ENCODE peak calls at places on chromosomes 12 and 14, in seven cellular contexts. E is heart left ventricle, K is neural progenitor cell, H is lower lobe of right lung, W is Karpas-422, A is right lobe of liver, I is esophagus squamous epithelium. Y is an unnamed sample.

GRCh38 chr12:46915861-46916260 is 90.1 kb upstream of the SLC38A4 start:
- DNase-seq in E (no peak), K (no peak), H (no peak), W (no peak), A (no peak), I (no peak), Y (no peak)

GRCh38 chr12:75978677-75979076 is 52.9 kb downstream of the PHLDA1 start:
- DNase-seq in E (no peak), K (no peak), H (no peak), W (no peak), A (no peak), I (no peak), Y (no peak)

GRCh38 chr12:24810378-24810777 is 138.5 kb downstream of the BCAT1 start:
- DNase-seq in E (no peak), K (no peak), H (no peak), W (no peak), A (no peak), I (no peak), Y (no peak)

GRCh38 chr12:68319988-68320623 is 12.1 kb downstream of the MDM1 start:
- DNase-seq in E (peak), K (no peak), H (no peak), W (no peak), A (no peak), I (no peak), Y (no peak)

GRCh38 chr12:10031771-10032175 is 1.3 kb downstream of the CLEC9A start:
- DNase-seq in E (no peak), K (no peak), H (no peak), W (no peak), A (no peak), I (no peak), Y (no peak)

GRCh38 chr14:51697848-51698247 is 46.1 kb downstream of the FRMD6 start:
- DNase-seq in E (no peak), K (no peak), H (no peak), W (no peak), A (no peak), I (no peak), Y (no peak)

GRCh38 chr14:62322216-62322615 is 560.0 kb downstream of the SNAPC1 start:
- DNase-seq in E (no peak), K (no peak), H (no peak), W (no peak), A (no peak), I (no peak), Y (no peak)

GRCh38 chr14:91311284-91311662 is 66.8 kb upstream of the GPR68 start:
- DNase-seq in E (no peak), K (no peak), H (no peak), W (peak), A (no peak), I (no peak), Y (no peak)

GRCh38 chr12:92094751-92095161 is 50.9 kb downstream of the BTG1 start:
- DNase-seq in E (no peak), K (no peak), H (no peak), W (no peak), A (no peak), I (no peak), Y (no peak)

GRCh38 chr14:36973806-36974442 is 198.5 kb downstream of the SLC25A21 start:
- DNase-seq in E (no peak), K (no peak), H (no peak), W (no peak), A (no peak), I (no peak), Y (no peak)

GRCh38 chr12:40827923-40828592 is 135.8 kb downstream of the CNTN1 start:
- DNase-seq in E (no peak), K (peak), H (no peak), W (no peak), A (no peak), I (no peak), Y (no peak)

GRCh38 chr12:117760990-117761389 is 207.8 kb downstream of the KSR2 start:
- DNase-seq in E (no peak), K (no peak), H (no peak), W (no peak), A (peak), I (no peak), Y (no peak)

GRCh38 chr12:51809193-51809592 is 39.3 kb downstream of the FIGNL2 start:
- DNase-seq in E (no peak), K (no peak), H (no peak), W (peak), A (no peak), I (no peak), Y (no peak)

GRCh38 chr12:128684357-128684756 is 139.4 kb downstream of the SLC15A4 start:
- DNase-seq in E (no peak), K (no peak), H (no peak), W (no peak), A (no peak), I (no peak), Y (no peak)

GRCh38 chr12:97572220-97572619 is 109.6 kb downstream of the RMST start:
- DNase-seq in E (no peak), K (no peak), H (no peak), W (peak), A (no peak), I (no peak), Y (no peak)

GRCh38 chr12:95637471-95638155 is 86.3 kb upstream of the USP44 start:
- DNase-seq in E (no peak), K (no peak), H (no peak), W (no peak), A (no peak), I (no peak), Y (no peak)

GRCh38 chr14:36662543-36663403 is 1.1 kb downstream of the PAX9 start:
- DNase-seq in E (no peak), K (peak), H (no peak), W (no peak), A (no peak), I (no peak), Y (peak)

GRCh38 chr12:130988261-130989175 is 34.8 kb downstream of the ADGRD1 start:
- DNase-seq in E (no peak), K (no peak), H (no peak), W (no peak), A (no peak), I (no peak), Y (no peak)

GRCh38 chr12:15278816-15279658 is 43.3 kb upstream of the PTPRO start:
- DNase-seq in E (peak), K (no peak), H (peak), W (peak), A (no peak), I (no peak), Y (peak)

GRCh38 chr12:25598956-25599355 is 45.9 kb upstream of the LMNTD1 start:
- DNase-seq in E (no peak), K (no peak), H (no peak), W (no peak), A (no peak), I (no peak), Y (no peak)

GRCh38 chr12:98002887-98003493 is 512.4 kb upstream of the TMPO start:
- DNase-seq in E (peak), K (peak), H (no peak), W (peak), A (no peak), I (no peak), Y (no peak)

GRCh38 chr14:64807588-64807987 is 72.1 kb downstream of the SPTB start:
- DNase-seq in E (peak), K (no peak), H (no peak), W (no peak), A (no peak), I (no peak), Y (no peak)

GRCh38 chr14:100100032-100100405 is 34.8 kb downstream of the EVL start:
- DNase-seq in E (no peak), K (no peak), H (no peak), W (no peak), A (no peak), I (no peak), Y (peak)

GRCh38 chr14:52481864-52482263 is 70.4 kb downstream of the TXNDC16 start:
- DNase-seq in E (no peak), K (no peak), H (no peak), W (no peak), A (no peak), I (no peak), Y (no peak)

GRCh38 chr12:53229454-53229853 is 2.6 kb downstream of the RARG start:
- DNase-seq in E (no peak), K (no peak), H (peak), W (no peak), A (peak), I (no peak), Y (no peak)

GRCh38 chr14:61280092-61280525 is 1.0 kb downstream of the TMEM30B start:
- DNase-seq in E (no peak), K (no peak), H (no peak), W (no peak), A (peak), I (no peak), Y (peak)

GRCh38 chr14:21771671-21772070 is 98.1 kb upstream of the OR4E1 start:
- DNase-seq in E (no peak), K (no peak), H (no peak), W (no peak), A (no peak), I (no peak), Y (no peak)

GRCh38 chr14:52266179-52266578 is 1.3 kb upstream of the PTGDR start:
- DNase-seq in E (peak), K (no peak), H (no peak), W (no peak), A (no peak), I (no peak), Y (no peak)

GRCh38 chr12:98354520-98354919 is 160.9 kb upstream of the TMPO start:
- DNase-seq in E (no peak), K (no peak), H (no peak), W (no peak), A (no peak), I (no peak), Y (no peak)

GRCh38 chr14:73491256-73491976 is 683 bp downstream of the RIOX1 start:
- DNase-seq in E (peak), K (peak), H (peak), W (peak), A (peak), I (no peak), Y (peak)

GRCh38 chr12:69290545-69291277 is 51.3 kb downstream of the CPSF6 start:
- DNase-seq in E (peak), K (peak), H (peak), W (peak), A (peak), I (peak), Y (no peak)

GRCh38 chr14:64569108-64570045 is 19.6 kb downstream of the PPP1R36 start:
- DNase-seq in E (peak), K (peak), H (no peak), W (no peak), A (no peak), I (no peak), Y (no peak)

GRCh38 chr12:132187646-132188450 is 43.6 kb downstream of the NOC4L start:
- DNase-seq in E (no peak), K (no peak), H (no peak), W (no peak), A (no peak), I (no peak), Y (no peak)

GRCh38 chr12:132190012-132190755 is 45.9 kb downstream of the NOC4L start:
- DNase-seq in E (peak), K (peak), H (no peak), W (no peak), A (no peak), I (no peak), Y (no peak)

GRCh38 chr12:132186857-132187620 is 42.8 kb downstream of the NOC4L start:
- DNase-seq in E (no peak), K (no peak), H (no peak), W (no peak), A (no peak), I (no peak), Y (no peak)

GRCh38 chr12:132189378-132190011 is 45.2 kb downstream of the NOC4L start:
- DNase-seq in E (peak), K (peak), H (peak), W (peak), A (peak), I (peak), Y (peak)

DNA sequence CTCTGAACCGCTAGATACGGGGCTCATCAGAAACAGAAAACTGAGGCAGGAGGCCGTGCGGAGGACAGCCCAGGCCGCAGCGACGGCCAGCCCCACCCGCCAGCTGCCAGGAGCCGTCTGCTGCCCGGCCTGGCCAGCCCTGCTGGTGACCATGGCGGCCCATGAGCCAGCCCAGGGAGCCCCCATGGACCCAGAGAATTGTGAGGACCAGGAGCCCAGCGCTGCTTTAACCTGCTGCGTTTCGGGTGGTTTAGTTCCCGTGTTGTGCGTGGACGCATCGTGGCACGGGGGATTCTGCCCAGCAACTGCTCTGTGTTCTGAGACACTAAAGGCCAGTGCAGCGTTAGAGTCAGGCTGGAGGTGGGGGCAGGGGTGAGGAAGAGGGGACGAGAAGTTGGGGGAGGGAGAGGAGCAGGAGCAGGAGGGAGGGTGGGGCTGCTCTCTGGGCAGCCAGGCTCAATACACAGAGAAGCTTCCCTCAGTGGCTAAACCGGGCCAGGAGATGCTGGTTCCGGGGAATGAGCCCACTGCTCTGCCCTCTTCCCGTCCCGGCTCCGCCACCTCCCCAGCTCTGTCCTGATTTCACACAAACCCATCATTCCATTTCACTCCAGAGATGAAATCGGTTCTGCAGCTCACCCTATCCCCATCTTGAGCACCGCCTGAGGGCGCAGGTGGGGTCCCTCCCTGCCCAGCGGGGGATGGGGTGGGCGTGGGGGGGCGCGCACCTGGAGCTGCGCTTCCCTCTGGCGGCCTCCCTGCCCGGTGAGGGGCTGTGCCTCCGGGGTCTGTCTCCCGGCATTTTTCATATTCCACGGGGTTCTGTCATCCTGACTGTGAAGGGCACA is 44.4 kb downstream of the NOC4L start:
- DNase-seq in E (no peak), K (no peak), H (no peak), W (no peak), A (no peak), I (no peak), Y (no peak)
- H3K27ac ChIP-seq in E (peak), K (no peak), H (peak), W (no peak), A (peak), I (peak), Y (no peak)

DNA sequence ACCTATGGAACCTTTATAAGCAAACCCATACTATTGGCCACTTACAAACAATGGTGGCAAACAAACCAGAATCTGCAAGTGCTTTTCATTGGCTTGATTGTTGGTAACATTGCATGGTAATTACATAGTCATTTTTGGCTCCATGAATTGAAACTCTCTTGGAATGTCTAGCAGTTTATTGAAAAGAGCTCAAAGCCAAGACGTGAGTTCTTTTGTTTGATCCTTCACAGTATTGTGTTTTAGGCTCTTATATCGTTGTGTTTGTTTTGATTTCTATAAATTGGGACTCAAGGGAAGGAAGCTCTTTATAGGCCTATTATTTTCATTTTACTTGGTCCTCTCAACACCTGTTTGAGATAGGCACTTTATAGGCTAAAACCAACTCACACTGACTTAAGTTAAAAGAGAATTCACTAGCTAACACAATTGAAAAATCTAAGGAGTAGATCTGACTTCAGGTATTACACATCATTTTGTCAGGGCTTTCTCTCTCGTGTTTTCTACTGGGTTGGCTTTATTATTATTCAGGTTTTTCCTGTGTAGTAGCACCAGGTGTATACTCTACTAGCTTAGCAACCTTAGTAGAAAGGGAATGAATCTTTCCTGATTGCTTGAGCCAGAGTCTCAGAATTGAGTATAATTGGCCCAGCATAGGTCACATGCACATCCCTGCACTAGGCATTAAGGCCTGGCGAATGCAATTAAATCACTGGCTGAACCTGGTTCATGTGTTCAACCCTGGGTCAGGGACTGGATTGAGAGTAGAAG is 341.4 kb downstream of the RAD51B start:
- DNase-seq in E (no peak), K (no peak), H (no peak), W (no peak), A (no peak), I (no peak), Y (no peak)
- H3K27ac ChIP-seq in E (peak), K (no peak), H (no peak), W (no peak), A (no peak), I (peak), Y (no peak)

DNA sequence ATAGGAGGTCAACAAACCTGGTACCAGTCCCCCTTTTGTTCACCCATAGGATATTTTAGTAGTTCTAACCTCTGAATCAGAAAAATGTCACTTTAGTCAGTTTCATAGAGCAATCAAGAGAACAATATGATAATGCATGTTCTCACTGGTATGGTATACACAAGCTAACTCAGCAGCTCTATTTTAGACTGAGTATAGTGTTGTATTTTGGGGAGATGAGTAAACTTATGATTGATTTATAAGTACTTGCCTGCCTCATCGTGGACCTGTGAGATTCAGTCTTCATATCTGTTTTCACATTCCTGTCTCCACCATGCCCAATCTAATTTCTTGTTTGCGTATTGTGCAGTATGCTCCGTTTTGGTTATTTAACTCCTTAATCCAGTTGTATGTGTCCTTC is 20.9 kb downstream of the COX16 start:
- DNase-seq in E (no peak), K (no peak), H (no peak), W (no peak), A (no peak), I (no peak), Y (no peak)
- H3K27ac ChIP-seq in E (no peak), K (no peak), H (no peak), W (no peak), A (no peak), I (no peak), Y (no peak)

GRCh38 chr14:85618978-85619377 is 89.0 kb downstream of the FLRT2 start:
- DNase-seq in E (no peak), K (no peak), H (no peak), W (no peak), A (no peak), I (no peak), Y (no peak)

GRCh38 chr14:85622106-85622505 is 92.2 kb downstream of the FLRT2 start:
- DNase-seq in E (no peak), K (no peak), H (no peak), W (no peak), A (no peak), I (no peak), Y (no peak)

GRCh38 chr14:85620937-85621336 is 91.0 kb downstream of the FLRT2 start:
- DNase-seq in E (no peak), K (no peak), H (no peak), W (no peak), A (no peak), I (no peak), Y (no peak)

GRCh38 chr14:85619866-85620265 is 89.9 kb downstream of the FLRT2 start:
- DNase-seq in E (no peak), K (no peak), H (no peak), W (no peak), A (no peak), I (no peak), Y (no peak)

DNA sequence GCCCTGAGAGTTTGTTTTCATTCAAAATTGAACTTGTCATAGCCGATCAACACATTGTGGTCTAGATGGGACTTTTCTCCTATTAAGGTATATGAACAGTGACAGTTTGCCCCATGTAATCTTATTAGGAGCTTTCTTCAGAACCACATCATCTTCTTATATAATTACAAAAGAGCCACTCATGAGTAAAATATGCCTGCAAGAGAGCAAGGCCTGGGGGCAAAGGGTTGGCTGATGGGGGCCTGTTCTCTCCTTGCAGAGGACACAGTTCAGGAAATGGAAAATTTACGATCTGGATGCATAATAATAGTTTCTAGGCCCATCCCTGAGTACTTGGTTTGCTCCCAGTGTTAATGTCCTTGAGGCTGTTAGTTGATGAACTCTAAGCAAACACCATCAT is 87.9 kb downstream of the FLRT2 start:
- DNase-seq in E (no peak), K (peak), H (no peak), W (no peak), A (no peak), I (no peak), Y (no peak)
- H3K27ac ChIP-seq in E (no peak), K (no peak), H (no peak), W (no peak), A (no peak), I (no peak), Y (no peak)

DNA sequence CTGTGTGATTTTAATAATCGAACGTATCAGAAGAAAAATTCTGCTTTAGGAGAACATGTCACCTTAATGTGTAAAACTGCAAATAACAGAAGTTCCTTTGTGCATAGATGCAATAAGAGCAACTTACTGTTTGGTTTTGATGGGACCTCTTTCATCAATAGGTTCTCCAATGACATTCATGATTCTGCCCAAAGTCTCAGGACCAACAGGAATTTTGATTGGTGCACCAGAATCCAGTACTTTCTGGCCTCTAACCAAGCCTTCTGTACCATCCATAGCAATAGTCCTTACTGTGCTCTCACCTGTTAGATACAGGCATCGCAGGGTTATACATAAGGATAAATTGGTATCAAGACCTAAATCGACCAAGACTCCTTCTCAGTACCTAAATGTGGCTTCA is 1.1 kb downstream of the ATP5F1B start:
- DNase-seq in E (no peak), K (no peak), H (no peak), W (no peak), A (no peak), I (no peak), Y (no peak)
- H3K27ac ChIP-seq in E (peak), K (no peak), H (peak), W (peak), A (peak), I (peak), Y (peak)

Y was measured in RWPE2.